ENCODE peak calls at places on chromosomes 13 and 19, in four cellular contexts. Z is lung, T is tibial artery, O is hepatocyte. K is an unnamed sample.

GRCh38 chr19:6572217-6572616 is 18.7 kb downstream of the CD70 start:
- DNase-seq in Z (peak; percentile 31), T (peak; percentile 75), O (no peak), K (no peak)

GRCh38 chr13:89748716-89749115 is 1598.8 kb upstream of the MIR17HG start:
- DNase-seq in Z (no peak), T (no peak), O (no peak), K (no peak)

GRCh38 chr19:29988351-29988750 is 46.3 kb downstream of the URI1 start:
- DNase-seq in Z (no peak), T (no peak), O (no peak), K (no peak)

GRCh38 chr13:111948281-111948680 is 118.7 kb upstream of the SOX1 start:
- DNase-seq in Z (no peak), T (no peak), O (no peak), K (no peak)

GRCh38 chr19:44648536-44649370 is 5.0 kb downstream of the PVR start:
- DNase-seq in Z (peak; percentile 64), T (no peak), O (no peak), K (no peak)

GRCh38 chr13:33789067-33789606 is 28.8 kb upstream of the RFC3 start:
- DNase-seq in Z (no peak), T (no peak), O (no peak), K (no peak)

GRCh38 chr19:46716672-46717033 is 261 bp downstream of the PRKD2 start:
- DNase-seq in Z (no peak), T (no peak), O (no peak), K (no peak)

GRCh38 chr13:59424661-59425060 is 739.1 kb downstream of the DIAPH3 start:
- DNase-seq in Z (no peak), T (no peak), O (no peak), K (no peak)

GRCh38 chr13:37407156-37407555 is 191.4 kb downstream of the POSTN start:
- DNase-seq in Z (no peak), T (no peak), O (no peak), K (no peak)

GRCh38 chr19:4183967-4184717 is 1.7 kb downstream of the ANKRD24 start:
- DNase-seq in Z (no peak), T (no peak), O (no peak), K (no peak)

GRCh38 chr19:1074512-1075283 is 7.7 kb downstream of the ARHGAP45 start:
- DNase-seq in Z (peak; percentile 92), T (peak; percentile 78), O (no peak), K (peak; percentile 95)

GRCh38 chr13:86918682-86919081 is 752.5 kb upstream of the SLITRK5 start:
- DNase-seq in Z (no peak), T (no peak), O (no peak), K (no peak)

GRCh38 chr13:28449826-28450773 is 44.8 kb downstream of the FLT1 start:
- DNase-seq in Z (no peak), T (no peak), O (no peak), K (no peak)

GRCh38 chr19:14370169-14370998 is 10.9 kb upstream of the ADGRE5 start:
- DNase-seq in Z (no peak), T (no peak), O (no peak), K (peak; percentile 40)

GRCh38 chr19:53958168-53958571 is 4.6 kb upstream of the CACNG8 start:
- DNase-seq in Z (no peak), T (no peak), O (no peak), K (no peak)

GRCh38 chr13:74443623-74444022 is 309.4 kb upstream of the KLF12 start:
- DNase-seq in Z (no peak), T (no peak), O (no peak), K (no peak)

GRCh38 chr19:7911509-7912143 is 3.0 kb upstream of the TGFBR3L start:
- DNase-seq in Z (no peak), T (no peak), O (no peak), K (no peak)

GRCh38 chr13:79936368-79937136 is 404.4 kb downstream of the SPRY2 start:
- DNase-seq in Z (peak; percentile 32), T (peak; percentile 28), O (peak; percentile 55), K (no peak)

GRCh38 chr13:63497601-63498000 is 2082.0 kb upstream of the PCDH20 start:
- DNase-seq in Z (no peak), T (no peak), O (no peak), K (no peak)

GRCh38 chr13:98141509-98141908 is 1.4 kb upstream of the FARP1 start:
- DNase-seq in Z (no peak), T (no peak), O (no peak), K (no peak)

GRCh38 chr19:51564791-51565190 is 6.3 kb upstream of the ZNF175 start:
- DNase-seq in Z (no peak), T (no peak), O (no peak), K (no peak)

GRCh38 chr19:843180-843835 is 2.5 kb downstream of the PRTN3 start:
- DNase-seq in Z (no peak), T (no peak), O (peak; percentile 61), K (no peak)

GRCh38 chr13:101570410-101570809 is 117.9 kb downstream of the ITGBL1 start:
- DNase-seq in Z (no peak), T (no peak), O (no peak), K (no peak)

GRCh38 chr13:89627991-89628390 is 1719.5 kb upstream of the MIR17HG start:
- DNase-seq in Z (no peak), T (no peak), O (no peak), K (no peak)

GRCh38 chr13:40540707-40541044 is 125.8 kb downstream of the FOXO1 start:
- DNase-seq in Z (no peak), T (no peak), O (no peak), K (no peak)

GRCh38 chr13:91817250-91817649 is 418.8 kb downstream of the GPC5 start:
- DNase-seq in Z (no peak), T (no peak), O (peak; percentile 15), K (no peak)

GRCh38 chr13:63190742-63191141 is 1775.1 kb upstream of the PCDH20 start:
- DNase-seq in Z (no peak), T (no peak), O (no peak), K (no peak)

GRCh38 chr19:18249834-18250233 is 23.6 kb upstream of the PDE4C start:
- DNase-seq in Z (no peak), T (no peak), O (no peak), K (no peak)

GRCh38 chr19:16369664-16370576 is 45.3 kb downstream of the KLF2 start:
- DNase-seq in Z (no peak), T (no peak), O (no peak), K (peak; percentile 69)

GRCh38 chr19:43439183-43440063 is 24.7 kb downstream of the TEX101 start:
- DNase-seq in Z (no peak), T (no peak), O (no peak), K (peak; percentile 39)

GRCh38 chr19:51726049-51726448 is 2.3 kb upstream of the HAS1 start:
- DNase-seq in Z (no peak), T (no peak), O (peak; percentile 73), K (no peak)

GRCh38 chr13:100301418-100301817 is 212.5 kb downstream of the PCCA start:
- DNase-seq in Z (no peak), T (no peak), O (no peak), K (no peak)

GRCh38 chr13:30882996-30883766 is 22.9 kb upstream of the MEDAG start:
- DNase-seq in Z (no peak), T (no peak), O (no peak), K (no peak)

GRCh38 chr19:40143612-40144011 is 47.6 kb upstream of the MAP3K10 start:
- DNase-seq in Z (no peak), T (no peak), O (no peak), K (no peak)

GRCh38 chr13:43003729-43004128 is 11.7 kb upstream of the EPSTI1 start:
- DNase-seq in Z (no peak), T (no peak), O (no peak), K (no peak)

GRCh38 chr13:49315036-49315565 is 67.4 kb downstream of the CDADC1 start:
- DNase-seq in Z (no peak), T (no peak), O (no peak), K (no peak)

GRCh38 chr19:58096884-58097283 is 1.1 kb downstream of the ZSCAN18 start:
- DNase-seq in Z (no peak), T (no peak), O (no peak), K (no peak)

GRCh38 chr13:110716235-110716505 is 2.7 kb downstream of the ING1 start:
- DNase-seq in Z (peak; percentile 52), T (peak; percentile 45), O (peak; percentile 64), K (no peak)

GRCh38 chr13:110722971-110723370 is 9.5 kb downstream of the ING1 start:
- DNase-seq in Z (no peak), T (no peak), O (no peak), K (no peak)

GRCh38 chr13:110714798-110715394 is 1.4 kb downstream of the ING1 start:
- DNase-seq in Z (peak; percentile 61), T (peak; percentile 68), O (peak; percentile 67), K (peak; percentile 31)

GRCh38 chr13:110715395-110716234 is 2.1 kb downstream of the ING1 start:
- DNase-seq in Z (peak; percentile 98), T (peak; percentile 99), O (peak; percentile 99), K (peak; percentile 90)

GRCh38 chr13:110719036-110719710 is 5.7 kb downstream of the ING1 start:
- DNase-seq in Z (no peak), T (no peak), O (no peak), K (no peak)
- H3K9me3 ChIP-seq in Z (peaks cover 3% of the 10 kb centered on the region), T (no peaks in the 10 kb centered on the region), O (no peaks in the 10 kb centered on the region), K (no peaks in the 10 kb centered on the region)

DNA sequence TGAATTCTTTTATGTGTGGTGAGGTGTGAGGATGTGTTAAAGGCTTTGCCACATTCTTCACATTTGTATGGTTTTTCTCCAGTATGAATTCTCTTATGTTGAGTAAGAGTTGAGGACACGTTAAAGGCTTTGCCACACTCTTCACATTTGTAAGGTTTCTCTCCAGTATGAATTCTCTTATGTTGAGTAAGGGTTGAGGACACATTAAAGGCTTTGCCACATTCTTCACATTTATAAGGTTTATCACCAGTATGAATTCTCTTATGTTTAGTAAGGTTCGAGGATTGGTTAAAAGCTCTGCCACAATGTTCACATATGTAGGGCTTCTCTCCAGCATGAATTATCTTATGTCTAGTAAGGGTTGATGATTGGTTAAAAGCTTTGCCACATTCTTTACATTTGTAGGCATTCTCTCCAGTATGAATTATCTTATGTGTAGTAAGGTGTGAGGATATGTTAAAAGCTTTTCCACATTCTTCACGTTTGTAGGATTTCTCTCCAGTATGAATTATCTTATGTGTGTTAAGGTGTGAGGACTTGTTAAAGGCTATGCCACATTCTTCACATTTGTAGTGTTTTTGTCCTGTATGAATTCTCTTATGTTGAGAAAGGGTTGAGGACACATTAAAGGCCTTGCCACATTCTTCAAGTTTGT is 27.1 kb downstream of the ZNF724 start:
- DNase-seq in Z (no peak), T (no peak), O (no peak), K (no peak)
- H3K9me3 ChIP-seq in Z (peaks cover 25% of the 10 kb centered on the region), T (no peaks in the 10 kb centered on the region), O (peaks cover 61% of the 10 kb centered on the region), K (peaks cover 30% of the 10 kb centered on the region)

DNA sequence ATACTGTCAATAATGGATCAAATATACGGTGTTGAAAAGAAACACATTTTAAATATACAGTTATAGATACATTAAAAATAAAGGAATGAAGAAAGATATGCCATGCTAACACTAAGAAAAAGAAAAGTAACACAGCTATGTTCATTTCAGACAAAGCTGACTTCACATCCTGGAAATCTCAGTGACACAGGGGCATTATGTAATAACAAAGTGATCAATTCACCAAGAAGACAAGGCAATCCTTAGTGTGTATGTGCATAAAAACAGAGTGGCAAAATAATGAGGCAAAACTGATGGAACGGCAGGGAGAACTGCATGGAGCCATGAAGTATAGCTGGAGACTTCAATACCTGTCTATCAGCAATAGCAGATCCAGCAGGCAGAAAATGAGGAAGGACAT is 13.1 kb downstream of the ZNF14 start:
- DNase-seq in Z (no peak), T (no peak), O (no peak), K (no peak)
- H3K9me3 ChIP-seq in Z (peaks cover 29% of the 10 kb centered on the region), T (peaks cover 26% of the 10 kb centered on the region), O (peaks cover 66% of the 10 kb centered on the region), K (peaks cover 38% of the 10 kb centered on the region)

GRCh38 chr19:27844261-27844660 is 1368.7 kb downstream of the UQCRFS1 start:
- DNase-seq in Z (no peak), T (no peak), O (no peak), K (no peak)
- H3K9me3 ChIP-seq in Z (peaks cover 40% of the 10 kb centered on the region), T (no peaks in the 10 kb centered on the region), O (no peaks in the 10 kb centered on the region), K (peaks cover 4% of the 10 kb centered on the region)

K was measured in T-helper 17 cell.